ENCODE peak calls at places on chromosomes 3 and 15, in four cellular contexts. C, H, U and T are unnamed samples.
A peak's percentile ranks its signal among the peaks of the same experiment; 100 is the strongest.

GRCh38 chr3:127275287-127275781 is 12.5 kb downstream of the PRR20G start:
- DNase-seq in H (no peak), C (no peak), U (no peak), T (no peak)

GRCh38 chr15:90021108-90021507 is 20.0 kb downstream of the ZNF710 start:
- DNase-seq in C (no peak), U (no peak), H (no peak), T (no peak)

GRCh38 chr3:197352382-197352781 is 54.0 kb upstream of the DLG1 start:
- DNase-seq in U (no peak), H (peak; percentile 85), C (peak; percentile 75), T (no peak)

GRCh38 chr15:68330911-68331310 is 53.4 kb downstream of the FEM1B start:
- DNase-seq in H (no peak), U (no peak), C (no peak), T (no peak)

GRCh38 chr15:64883097-64883581 is 28.6 kb upstream of the ANKDD1A start:
- DNase-seq in C (no peak), H (no peak), U (peak; percentile 48), T (no peak)

GRCh38 chr3:13023251-13024055 is 49.8 kb downstream of the IQSEC1 start:
- DNase-seq in H (peak; percentile 59), U (no peak), C (peak; percentile 40), T (no peak)

GRCh38 chr3:42518800-42519567 is 16.5 kb downstream of the VIPR1 start:
- DNase-seq in U (peak; percentile 47), H (no peak), C (no peak), T (peak; percentile 36)

GRCh38 chr15:45372032-45372995 is 6.0 kb downstream of the GATM start:
- DNase-seq in U (no peak), H (no peak), C (no peak), T (no peak)

GRCh38 chr15:79932447-79932846 is 35.6 kb upstream of the MTHFS start:
- DNase-seq in H (no peak), C (no peak), U (no peak), T (no peak)

GRCh38 chr3:194624956-194625355 is 8.3 kb downstream of the TMEM44 start:
- DNase-seq in C (no peak), H (no peak), U (no peak), T (no peak)

GRCh38 chr3:195537995-195538394 is 5.1 kb downstream of the PPP1R2 start:
- DNase-seq in C (no peak), U (peak; percentile 28), H (no peak), T (peak; percentile 18)

GRCh38 chr15:69957175-69957574 is 140.5 kb downstream of the TLE3 start:
- DNase-seq in C (no peak), H (no peak), U (no peak), T (no peak)

GRCh38 chr3:135860761-135861160 is 104.8 kb upstream of the PPP2R3A start:
- DNase-seq in H (no peak), U (no peak), C (no peak), T (no peak)

GRCh38 chr3:72336821-72337479 is 511.3 kb downstream of the SHQ1 start:
- DNase-seq in H (peak; percentile 89), C (peak; percentile 91), U (no peak), T (no peak)

GRCh38 chr15:40272713-40273056 is 10.2 kb downstream of the ANKRD63 start:
- DNase-seq in U (no peak), H (no peak), C (no peak), T (no peak)

DNA sequence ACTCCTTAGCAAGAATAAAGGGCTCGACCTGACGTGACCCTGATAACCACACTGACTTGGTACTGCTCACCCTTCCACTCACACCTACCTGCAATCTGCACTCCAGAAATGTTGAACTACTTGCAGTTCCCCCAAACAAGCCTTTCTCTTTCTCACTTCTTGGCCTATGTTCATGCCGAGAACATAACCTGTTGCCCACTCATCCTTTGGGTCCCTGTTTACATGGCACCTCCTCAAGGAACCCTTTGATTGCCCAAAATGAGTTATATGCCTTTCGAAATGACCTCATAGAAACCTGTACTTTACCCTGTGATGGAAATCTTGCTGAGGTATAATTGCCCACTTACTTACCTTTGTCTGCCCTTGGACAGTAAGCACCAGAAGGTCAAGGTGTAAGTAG is 96.2 kb downstream of the TMCO5A start:
- DNase-seq in H (no peak), U (no peak), C (no peak), T (no peak)
- H3K4me3 ChIP-seq in H (no peak overlapping the region), U (no peak overlapping the region), C (no peak overlapping the region), T (no peak overlapping the region)

GRCh38 chr3:170363471-170363994 is 6.0 kb downstream of the SKIL start:
- DNase-seq in C (no peak), U (no peak), H (no peak), T (no peak)

GRCh38 chr3:170368921-170369320 is 11.4 kb downstream of the SKIL start:
- DNase-seq in H (no peak), U (peak; percentile 2), C (no peak), T (no peak)

GRCh38 chr3:170364965-170365364 is 7.5 kb downstream of the SKIL start:
- DNase-seq in H (no peak), C (no peak), U (no peak), T (no peak)

GRCh38 chr3:170372190-170372879 is 14.8 kb downstream of the SKIL start:
- DNase-seq in H (no peak), U (no peak), C (no peak), T (no peak)

DNA sequence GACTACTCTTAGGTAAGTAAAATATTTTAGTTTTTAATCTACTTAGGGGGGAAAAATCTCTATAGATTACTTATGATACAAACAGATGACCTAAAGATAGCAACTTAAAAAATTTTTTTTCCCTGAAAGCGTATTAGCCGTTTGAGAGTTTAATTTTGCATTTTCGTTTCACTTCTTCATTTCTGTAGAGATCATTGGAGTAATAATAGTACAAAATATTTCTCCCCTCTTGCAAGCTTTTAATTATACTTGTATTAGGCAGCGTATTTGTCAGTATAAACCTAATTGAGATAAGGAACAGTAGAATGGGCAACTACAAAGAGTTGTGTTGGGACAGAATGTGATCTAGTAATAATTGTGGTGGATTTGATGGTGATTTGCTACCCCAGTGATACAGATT is 10.3 kb downstream of the SKIL start:
- DNase-seq in C (no peak), H (no peak), U (no peak), T (no peak)
- H3K4me3 ChIP-seq in C (no peak overlapping the region), H (no peak overlapping the region), U (no peak overlapping the region), T (no peak overlapping the region)

GRCh38 chr15:82298520-82298919 is 35.9 kb downstream of the SAXO2 start:
- DNase-seq in C (peak; percentile 71), H (no peak), U (peak; percentile 71), T (peak; percentile 15)

GRCh38 chr15:82300883-82301282 is 38.3 kb downstream of the SAXO2 start:
- DNase-seq in U (no peak), C (no peak), H (no peak), T (no peak)

GRCh38 chr15:82297546-82297945 is 34.9 kb downstream of the SAXO2 start:
- DNase-seq in U (no peak), C (no peak), H (no peak), T (no peak)

GRCh38 chr15:82301296-82302016 is 38.8 kb downstream of the SAXO2 start:
- DNase-seq in H (no peak), C (no peak), U (no peak), T (no peak)

DNA sequence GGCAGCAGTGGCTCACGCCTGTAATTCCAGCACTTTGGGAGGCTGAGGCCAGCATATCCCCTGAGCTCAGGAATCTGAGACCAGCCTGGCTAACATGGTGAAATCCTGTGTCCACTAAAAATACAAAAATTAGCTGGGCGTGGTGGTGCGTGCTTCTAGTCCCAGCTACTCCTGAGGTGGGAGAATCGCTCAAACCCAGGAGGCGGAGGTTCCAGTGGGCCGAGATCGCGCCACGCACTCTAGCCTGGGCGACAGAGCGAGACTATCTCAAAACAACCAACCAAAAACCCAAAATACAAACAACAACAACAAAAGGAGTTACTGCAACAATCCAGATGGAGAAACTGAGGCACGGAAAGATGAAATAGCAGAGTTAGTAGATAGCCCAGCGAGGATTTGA is 35.4 kb downstream of the SAXO2 start:
- DNase-seq in C (no peak), H (no peak), U (no peak), T (no peak)
- H3K4me3 ChIP-seq in C (no peak overlapping the region), H (no peak overlapping the region), U (no peak overlapping the region), T (no peak overlapping the region)

GRCh38 chr15:32030795-32031194 is 480 bp downstream of the CHRNA7 start:
- DNase-seq in U (no peak), H (no peak), C (no peak), T (no peak)
- H3K4me3 ChIP-seq in U (no peak overlapping the region), H (peak overlapping the region; percentile 55), C (peak overlapping the region; percentile 54), T (peak overlapping the region; percentile 32)

DNA sequence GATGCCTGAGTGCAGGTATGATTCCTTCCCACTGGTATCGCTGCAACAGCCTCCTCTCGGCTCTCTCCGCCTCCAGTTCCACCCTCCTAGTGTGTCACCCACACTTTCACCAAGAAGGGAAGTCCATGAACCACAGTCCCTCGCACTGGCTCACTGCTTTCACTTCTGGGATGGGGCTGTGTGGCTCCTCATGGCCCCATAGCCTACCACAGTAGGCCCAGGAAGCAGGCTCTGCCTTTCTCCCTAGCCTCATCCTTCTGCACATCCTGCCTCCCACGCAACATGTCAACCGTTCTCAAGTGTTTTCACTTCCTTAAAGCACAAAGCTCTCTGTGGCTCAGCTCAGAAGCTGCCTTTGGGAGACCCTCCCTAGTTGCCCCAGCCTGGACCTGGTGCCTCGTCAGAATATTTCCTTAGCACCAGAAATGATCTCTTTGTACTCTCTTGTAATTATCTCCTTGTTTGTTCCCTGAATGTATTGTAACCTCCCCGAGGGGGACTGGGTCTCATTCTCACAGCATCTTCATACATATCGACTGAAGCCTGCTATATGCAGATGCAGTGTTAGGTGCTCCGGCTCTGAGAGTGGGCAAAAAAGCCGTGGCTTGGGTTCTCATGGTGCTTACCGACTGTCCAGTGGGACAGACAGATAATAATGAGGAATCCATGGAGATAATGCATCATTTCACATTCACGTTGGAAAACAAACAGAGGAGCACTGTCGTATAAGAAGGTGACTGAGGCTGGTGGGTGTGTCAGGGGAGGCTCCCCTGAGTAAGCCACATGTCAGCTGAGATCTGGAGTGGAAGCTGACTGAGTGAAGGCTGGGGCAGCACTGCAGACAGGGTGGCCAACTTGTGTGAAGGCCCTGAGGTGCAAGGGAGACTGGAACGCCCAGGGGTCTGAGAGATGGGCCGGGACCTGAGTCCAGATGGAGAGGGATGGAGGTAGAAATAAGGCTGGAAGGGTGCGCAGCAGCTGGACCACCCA is 107.1 kb downstream of the DGKG start:
- DNase-seq in C (no peak), U (no peak), H (no peak), T (no peak)
- H3K4me3 ChIP-seq in C (no peak overlapping the region), U (no peak overlapping the region), H (no peak overlapping the region), T (no peak overlapping the region)

GRCh38 chr3:97991278-97991652 is 19.0 kb upstream of the RIOX2 start:
- DNase-seq in H (no peak), U (no peak), C (no peak), T (no peak)
- H3K4me3 ChIP-seq in H (no peak overlapping the region), U (no peak overlapping the region), C (no peak overlapping the region), T (no peak overlapping the region)

GRCh38 chr3:62749130-62749529 is 126.1 kb downstream of the CADPS start:
- DNase-seq in U (no peak), H (no peak), C (no peak), T (no peak)
- H3K4me3 ChIP-seq in U (no peak overlapping the region), H (no peak overlapping the region), C (no peak overlapping the region), T (no peak overlapping the region)